ENCODE peak calls at places on chromosome 11, in six cellular contexts. C, M, J, I, B and P are unnamed samples.

GRCh38 chr11:44894217-44894617 is 56.5 kb downstream of the TP53I11 start:
- DNase-seq in C (peak; percentile 69), B (peak; percentile 99), J (peak; percentile 75), M (no peak), I (no peak), P (peak; percentile 54)

GRCh38 chr11:2752204-2752772 is 52.5 kb upstream of the KCNQ1OT1 start:
- DNase-seq in C (no peak), B (peak; percentile 4), J (peak; percentile 75), M (no peak), I (no peak), P (peak; percentile 35)

GRCh38 chr11:79095424-79095823 is 345.4 kb downstream of the TENM4 start:
- DNase-seq in I (no peak), M (no peak), J (no peak), C (no peak), B (no peak), P (no peak)

GRCh38 chr11:82004537-82005213 is 729.0 kb downstream of the FAM181B start:
- DNase-seq in M (no peak), C (no peak), J (no peak), B (no peak), I (no peak), P (no peak)

GRCh38 chr11:122655527-122656072 is at the start of gene UBASH3B:
- DNase-seq in C (peak; percentile 82), M (no peak), I (peak; percentile 50), B (peak; percentile 59), J (peak; percentile 70), P (peak; percentile 90)

GRCh38 chr11:118657238-118657637 is 22.2 kb downstream of the TREH start:
- DNase-seq in J (no peak), B (no peak), M (no peak), C (no peak), I (no peak), P (no peak)

GRCh38 chr11:72885853-72886252 is 71.6 kb downstream of the ATG16L2 start:
- DNase-seq in C (no peak), B (no peak), J (no peak), M (no peak), I (no peak), P (no peak)

GRCh38 chr11:35518766-35519165 is 6.7 kb downstream of the PAMR1 start:
- DNase-seq in C (no peak), B (no peak), I (peak; percentile 23), M (no peak), J (no peak), P (no peak)

GRCh38 chr11:74009675-74010305 is 905 bp upstream of the UCP3 start:
- DNase-seq in C (no peak), M (no peak), B (no peak), J (no peak), I (no peak), P (no peak)

GRCh38 chr11:83071641-83072591 is at the start of gene RAB30:
- DNase-seq in M (peak; percentile 99), B (peak; percentile 98), C (peak; percentile 98), J (peak; percentile 95), I (peak; percentile 99), P (peak; percentile 100)

GRCh38 chr11:15563054-15563453 is 448.3 kb downstream of the INSC start:
- DNase-seq in M (no peak), J (no peak), I (no peak), C (no peak), B (no peak), P (no peak)

GRCh38 chr11:88103337-88104206 is 71.7 kb downstream of the RAB38 start:
- DNase-seq in B (peak; percentile 52), I (no peak), M (no peak), J (peak; percentile 33), C (peak; percentile 62), P (peak; percentile 82)

GRCh38 chr11:116853461-116854073 is 16.1 kb upstream of the APOA1 start:
- DNase-seq in B (no peak), I (peak; percentile 92), M (peak; percentile 72), J (peak; percentile 58), C (peak; percentile 87), P (peak; percentile 50)

GRCh38 chr11:71326328-71326940 is 74.1 kb upstream of the SHANK2 start:
- DNase-seq in J (no peak), M (no peak), I (no peak), C (no peak), B (no peak), P (no peak)

GRCh38 chr11:115775846-115776245 is 271.6 kb upstream of the CADM1 start:
- DNase-seq in J (no peak), I (no peak), C (no peak), B (peak; percentile 18), M (no peak), P (no peak)

GRCh38 chr11:6258571-6258998 is 1.1 kb upstream of the CCKBR start:
- DNase-seq in M (no peak), I (no peak), C (no peak), B (peak; percentile 35), J (no peak), P (no peak)

GRCh38 chr11:113477321-113477720 is 2.1 kb upstream of the DRD2 start:
- DNase-seq in M (no peak), J (no peak), C (no peak), I (no peak), B (peak; percentile 76), P (no peak)

GRCh38 chr11:86559311-86559945 is 113.0 kb downstream of the ME3 start:
- DNase-seq in M (peak; percentile 70), I (no peak), C (no peak), J (no peak), B (no peak), P (peak; percentile 43)

GRCh38 chr11:19683141-19683805 is 29.4 kb upstream of the NAV2 start:
- DNase-seq in I (no peak), C (no peak), M (no peak), J (no peak), B (no peak), P (peak; percentile 31)

GRCh38 chr11:82494988-82495432 is 238.7 kb downstream of the FAM181B start:
- DNase-seq in M (no peak), C (no peak), B (no peak), I (no peak), J (no peak), P (peak; percentile 42)